ENCODE peak calls at places on chromosomes 2 and 18, in eight cellular contexts. O is lower lobe of right lung; S is foreskin keratinocyte; M is adrenal gland; I is left lung; W is aorta; V is AG04450; N is CD4-positive, alpha-beta memory T cell. A is an unnamed sample.

GRCh38 chr2:234914371-234915154 is 37.3 kb upstream of the SH3BP4 start:
- DNase-seq in O (no peak), W (no peak), V (no peak), I (no peak), N (no peak), S (no peak), M (no peak), A (no peak)

GRCh38 chr2:100831158-100831715 is 11.3 kb downstream of the NPAS2 start:
- DNase-seq in S (no peak), W (no peak), M (no peak), I (no peak), N (no peak), O (no peak), V (no peak), A (no peak)

GRCh38 chr18:76487076-76487475 is 8.0 kb downstream of the ZNF516 start:
- DNase-seq in O (no peak), M (no peak), W (no peak), V (no peak), I (no peak), S (no peak), N (no peak), A (no peak)

GRCh38 chr2:239865059-239865639 is 160.0 kb downstream of the NDUFA10 start:
- DNase-seq in O (peak), M (no peak), N (no peak), S (no peak), V (no peak), W (no peak), I (no peak), A (no peak)

GRCh38 chr2:212176151-212176550 is 362.5 kb downstream of the ERBB4 start:
- DNase-seq in O (no peak), N (no peak), V (no peak), I (no peak), S (no peak), M (no peak), W (no peak), A (no peak)

GRCh38 chr2:66532972-66533868 is 98.3 kb downstream of the MEIS1 start:
- DNase-seq in S (no peak), V (no peak), I (no peak), M (peak), N (no peak), W (no peak), O (no peak), A (no peak)

GRCh38 chr18:21330122-21330701 is 88.2 kb downstream of the GREB1L start:
- DNase-seq in M (peak), V (no peak), O (no peak), N (no peak), I (no peak), W (no peak), S (peak), A (no peak)

GRCh38 chr2:174835797-174836255 is 71.6 kb upstream of the CHRNA1 start:
- DNase-seq in M (no peak), W (peak), O (no peak), N (no peak), S (peak), V (peak), I (no peak), A (no peak)

GRCh38 chr18:22504665-22505064 is 87.0 kb upstream of the CTAGE1 start:
- DNase-seq in W (no peak), M (no peak), O (no peak), V (no peak), I (no peak), S (peak), N (no peak), A (no peak)

GRCh38 chr2:219155054-219155644 is 5.5 kb downstream of the NHEJ1 start:
- DNase-seq in O (no peak), W (no peak), I (no peak), M (peak), V (peak), S (peak), N (no peak), A (no peak)

GRCh38 chr2:1721706-1722483 is 22.4 kb downstream of the PXDN start:
- DNase-seq in N (no peak), M (no peak), I (no peak), O (no peak), S (peak), W (no peak), V (no peak), A (no peak)

GRCh38 chr18:49650426-49650891 is 88.6 kb downstream of the LIPG start:
- DNase-seq in M (no peak), I (no peak), O (no peak), S (peak), V (no peak), N (no peak), W (no peak), A (peak)

GRCh38 chr2:130388221-130388907 is 32.5 kb downstream of the PTPN18 start:
- DNase-seq in I (no peak), W (no peak), O (no peak), N (no peak), S (no peak), M (no peak), V (no peak), A (no peak)

GRCh38 chr2:11861044-11861443 is 114.6 kb downstream of the LPIN1 start:
- DNase-seq in I (no peak), O (no peak), W (no peak), S (no peak), V (no peak), N (no peak), M (no peak), A (no peak)

GRCh38 chr2:98804736-98805135 is 73.8 kb upstream of the MGAT4A start:
- DNase-seq in V (no peak), N (no peak), I (no peak), S (no peak), M (no peak), O (no peak), W (no peak), A (peak)

GRCh38 chr2:39437522-39438296 is 624 bp upstream of the MAP4K3 start:
- DNase-seq in W (peak), N (peak), V (no peak), I (peak), M (peak), O (peak), S (peak), A (peak)

GRCh38 chr2:236629961-236630872 is 60.6 kb downstream of the ACKR3 start:
- DNase-seq in S (no peak), I (no peak), V (no peak), N (no peak), O (no peak), M (peak), W (peak), A (peak)

GRCh38 chr18:41666251-41666650 is 288.8 kb upstream of the PIK3C3 start:
- DNase-seq in S (no peak), O (no peak), N (no peak), M (no peak), V (no peak), W (no peak), I (no peak), A (no peak)

GRCh38 chr2:53463771-53464726 is 303.6 kb upstream of the CHAC2 start:
- DNase-seq in V (no peak), O (no peak), S (no peak), M (no peak), I (no peak), W (no peak), N (no peak), A (no peak)

GRCh38 chr2:198028955-198029354 is 224.6 kb downstream of the PLCL1 start:
- DNase-seq in O (no peak), V (no peak), S (no peak), W (no peak), M (no peak), N (no peak), I (no peak), A (no peak)

GRCh38 chr2:106073608-106074406 is 120.3 kb downstream of the UXS1 start:
- DNase-seq in V (no peak), N (no peak), S (no peak), I (no peak), W (no peak), O (no peak), M (no peak), A (no peak)

GRCh38 chr2:17756629-17757028 is 2.7 kb downstream of the GEN1 start:
- DNase-seq in V (no peak), I (no peak), O (no peak), M (no peak), W (no peak), S (no peak), N (no peak), A (no peak)

GRCh38 chr18:69795785-69796184 is 151.9 kb downstream of the CD226 start:
- DNase-seq in I (no peak), S (peak), N (no peak), W (no peak), M (no peak), O (no peak), V (peak), A (no peak)

GRCh38 chr2:224357098-224357901 is 44.6 kb downstream of the FAM124B start:
- DNase-seq in V (peak), S (peak), I (no peak), O (no peak), N (peak), W (no peak), M (peak), A (no peak)

GRCh38 chr2:174108579-174108978 is 139.8 kb downstream of the OLA1 start:
- DNase-seq in M (no peak), I (no peak), W (no peak), O (no peak), V (no peak), S (no peak), N (no peak), A (no peak)

GRCh38 chr18:26547302-26548143 is 830 bp downstream of the KCTD1 start:
- DNase-seq in N (peak), O (peak), M (peak), V (peak), W (peak), I (peak), S (peak), A (peak)
- H3K27ac ChIP-seq in N (no peak), O (no peak), M (no peak), V (no peak), W (no peak), I (no peak), S (peak), A (peak)

DNA sequence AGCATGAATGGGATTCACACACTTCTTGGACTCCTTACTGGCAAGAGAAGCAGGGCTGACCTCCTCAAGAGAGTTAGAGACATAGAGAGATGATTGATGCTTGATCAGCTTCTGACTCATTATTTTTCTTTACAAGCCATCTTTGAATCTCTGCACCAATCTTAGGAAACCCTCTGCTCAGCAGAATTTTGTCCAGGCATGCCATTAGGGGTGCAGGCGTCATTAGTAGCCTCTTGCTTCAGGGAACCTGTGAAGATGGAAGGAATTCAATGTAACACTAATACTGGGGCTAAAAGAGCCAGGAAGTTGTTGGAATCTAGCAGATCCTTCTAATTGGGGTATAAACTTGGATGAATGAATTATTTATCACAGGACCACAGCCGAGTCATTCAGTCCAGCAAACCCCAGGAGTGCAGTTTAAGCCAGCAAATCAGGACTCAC is 151.8 kb downstream of the MGAT5 start:
- DNase-seq in W (no peak), I (no peak), O (no peak), V (no peak), S (peak), M (no peak), N (no peak), A (no peak)
- H3K27ac ChIP-seq in W (no peak), I (no peak), O (no peak), V (no peak), S (peak), M (no peak), N (no peak), A (no peak)

DNA sequence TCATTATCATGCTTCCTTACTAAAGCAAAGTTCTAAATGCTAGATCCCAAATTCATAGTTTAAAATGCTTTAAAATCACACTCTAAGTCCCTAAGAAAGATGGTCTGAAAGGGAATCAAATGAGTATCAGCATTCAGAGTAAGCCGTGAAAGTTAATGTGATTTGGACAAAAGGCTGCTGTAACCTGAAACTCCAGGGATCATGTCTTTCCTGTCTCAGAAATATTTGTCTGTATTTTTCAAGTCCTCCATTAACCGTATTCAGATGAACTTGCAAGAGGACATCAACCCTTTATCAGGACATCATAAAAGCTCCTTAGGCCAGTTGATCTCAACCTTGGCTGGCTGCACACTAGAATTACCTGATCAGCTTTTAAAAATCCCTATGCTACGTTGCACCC is 324.3 kb upstream of the PKDCC start:
- DNase-seq in V (no peak), M (no peak), N (no peak), O (no peak), S (no peak), W (no peak), I (no peak), A (no peak)
- H3K27ac ChIP-seq in V (no peak), M (no peak), N (no peak), O (no peak), S (no peak), W (no peak), I (peak), A (peak)

DNA sequence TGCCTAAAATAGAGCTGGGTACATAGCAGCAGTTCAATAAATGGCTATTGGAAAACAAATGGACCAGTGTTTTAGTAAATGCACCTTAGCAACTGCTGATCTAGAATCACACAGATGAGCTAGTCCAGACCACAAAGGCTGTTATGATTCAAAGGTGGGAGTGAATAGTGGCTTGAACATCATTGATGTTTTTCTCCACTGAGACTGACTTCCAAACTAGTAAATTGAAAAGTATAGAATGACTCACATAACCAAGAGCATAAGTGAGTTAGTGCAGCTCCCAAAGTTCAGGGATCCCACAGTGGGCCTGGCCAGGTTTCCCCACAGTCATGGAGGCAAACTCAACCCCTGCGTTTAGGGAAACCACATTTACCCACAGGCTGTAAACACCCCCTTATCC is 106.7 kb upstream of the YPEL5 start:
- DNase-seq in M (no peak), N (no peak), I (no peak), S (peak), W (no peak), O (no peak), V (no peak), A (no peak)
- H3K27ac ChIP-seq in M (no peak), N (no peak), I (no peak), S (no peak), W (no peak), O (no peak), V (no peak), A (no peak)

DNA sequence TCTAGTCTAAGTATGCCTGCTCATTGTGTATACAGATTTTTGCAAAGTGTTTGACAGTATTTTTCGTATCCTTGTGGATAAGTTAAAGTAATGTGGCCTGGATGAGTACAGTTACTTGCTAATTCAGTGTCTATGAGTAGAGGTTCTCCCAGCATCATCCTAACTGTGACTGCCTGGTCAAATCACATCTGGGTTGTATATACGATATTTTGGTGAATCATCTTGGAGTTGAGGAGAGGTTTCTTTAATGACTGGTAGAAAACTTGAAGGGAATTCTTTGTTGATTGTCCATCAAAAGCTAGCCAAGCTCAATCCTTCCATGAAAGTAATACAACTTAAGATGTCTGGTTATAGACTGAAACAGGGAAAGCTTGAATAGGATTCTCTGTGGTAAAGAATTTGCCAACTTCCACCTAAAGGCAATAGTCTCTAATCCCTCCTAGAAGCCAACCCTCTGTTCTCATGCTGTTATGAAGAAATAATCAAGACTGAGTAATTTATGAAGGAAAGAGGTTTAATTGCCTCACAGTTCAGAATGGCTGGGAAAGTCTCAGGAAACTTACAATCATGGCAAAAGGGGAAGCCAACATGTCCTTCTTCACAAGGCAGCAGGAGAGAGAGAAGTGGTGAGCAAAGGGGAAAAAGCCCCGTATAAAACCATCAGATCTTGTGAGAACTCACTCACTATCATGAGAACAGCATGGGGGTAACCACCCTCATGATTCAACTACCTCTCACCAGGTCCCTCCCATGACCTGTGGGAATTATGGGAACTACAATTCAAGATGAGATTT is 19.4 kb upstream of the RALBP1 start:
- DNase-seq in I (no peak), O (no peak), N (no peak), M (no peak), W (no peak), S (no peak), V (no peak), A (no peak)
- H3K27ac ChIP-seq in I (no peak), O (no peak), N (no peak), M (no peak), W (no peak), S (no peak), V (no peak), A (no peak)

DNA sequence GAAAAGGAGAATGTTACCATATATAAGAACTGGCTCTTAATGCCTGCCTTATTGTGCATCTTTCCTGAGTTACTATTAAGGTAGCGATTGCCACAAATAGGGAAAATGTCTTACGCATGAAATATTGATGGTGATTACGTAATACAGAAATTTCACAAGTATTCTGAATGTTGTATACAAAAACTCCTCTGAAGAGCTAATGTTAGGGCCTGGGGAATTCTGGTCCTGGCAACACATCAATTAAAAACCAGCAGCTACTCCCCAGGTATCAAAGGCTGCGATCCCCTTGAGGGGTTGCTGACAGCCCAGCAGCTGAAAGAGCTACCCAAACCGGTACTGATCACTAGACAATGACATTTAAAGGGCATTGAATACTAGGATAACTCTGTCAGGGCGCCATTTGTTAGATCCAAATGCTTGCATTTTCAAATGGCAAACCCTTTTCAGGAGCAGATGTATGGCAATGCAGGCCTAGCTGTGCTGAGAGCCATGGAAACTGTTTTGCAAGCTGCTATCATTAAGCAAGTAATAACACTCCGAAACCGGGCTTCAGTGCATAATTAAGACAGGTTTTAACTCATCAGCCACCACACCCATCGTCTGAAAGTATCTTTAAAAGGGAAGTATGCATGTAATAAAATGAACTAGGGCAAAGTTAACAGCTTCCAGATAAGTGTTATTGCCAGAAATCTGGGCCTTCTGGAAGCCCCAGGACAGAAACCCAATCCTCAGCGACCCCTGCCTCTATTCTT is 78.4 kb downstream of the CLHC1 start:
- DNase-seq in S (peak), I (no peak), N (no peak), M (no peak), O (no peak), V (no peak), W (no peak), A (no peak)
- H3K27ac ChIP-seq in S (peak), I (no peak), N (no peak), M (no peak), O (peak), V (peak), W (peak), A (peak)

GRCh38 chr2:37896319-37896718 is 28.8 kb upstream of the RMDN2 start:
- DNase-seq in S (no peak), W (no peak), I (no peak), N (no peak), O (no peak), V (no peak), M (no peak), A (no peak)

GRCh38 chr2:37894047-37894446 is 31.0 kb upstream of the RMDN2 start:
- DNase-seq in S (no peak), V (no peak), M (peak), O (no peak), W (no peak), N (no peak), I (peak), A (no peak)

GRCh38 chr2:37893327-37893726 is 31.8 kb upstream of the RMDN2 start:
- DNase-seq in S (peak), W (no peak), O (no peak), M (no peak), V (no peak), I (no peak), N (no peak), A (no peak)

GRCh38 chr2:37895135-37895534 is 30.0 kb upstream of the RMDN2 start:
- DNase-seq in I (no peak), W (no peak), V (no peak), S (no peak), O (no peak), M (no peak), N (no peak), A (no peak)

DNA sequence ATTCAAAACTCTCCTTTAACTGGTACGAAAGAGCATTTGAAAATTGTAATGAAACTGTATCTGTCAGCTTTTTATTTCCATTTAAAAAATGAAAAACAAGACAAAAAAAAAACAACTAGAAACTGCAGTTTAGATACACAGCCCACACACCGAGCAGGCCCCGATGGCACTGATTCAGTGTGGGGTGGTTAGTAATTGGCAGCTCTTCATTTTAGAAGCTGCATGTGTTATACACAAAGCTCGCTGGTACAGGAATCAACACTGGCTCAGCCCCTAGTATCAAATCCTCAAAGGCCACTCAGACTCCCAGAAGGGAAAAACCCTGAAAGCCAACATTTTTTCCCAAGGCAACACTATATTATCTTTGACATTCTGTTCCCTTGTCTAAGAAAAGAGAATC is 30.5 kb upstream of the RMDN2 start:
- DNase-seq in M (no peak), W (no peak), N (no peak), V (no peak), O (no peak), S (no peak), I (no peak), A (no peak)
- H3K27ac ChIP-seq in M (no peak), W (no peak), N (no peak), V (no peak), O (no peak), S (no peak), I (peak), A (no peak)

GRCh38 chr2:43007901-43008300 is 215.5 kb upstream of the HAAO start:
- DNase-seq in N (no peak), V (no peak), S (no peak), M (no peak), I (no peak), O (no peak), W (no peak), A (peak)
- H3K27ac ChIP-seq in N (no peak), V (no peak), S (no peak), M (no peak), I (no peak), O (no peak), W (no peak), A (no peak)

GRCh38 chr2:118013221-118013723 is 598 bp downstream of the CCDC93 start:
- DNase-seq in S (peak), W (peak), O (peak), M (peak), N (peak), V (no peak), I (peak), A (peak)
- H3K27ac ChIP-seq in S (peak), W (no peak), O (peak), M (no peak), N (peak), V (no peak), I (peak), A (peak)

A was measured in coronary artery.